ENCODE peak calls at places on chromosomes 11 and 22, in six cellular contexts. M, X, D, U, G and R are unnamed samples.

GRCh38 chr11:126318642-126319373 is 14.9 kb downstream of the DCPS start:
- DNase-seq in M (no peak), X (no peak), D (peak), U (no peak), G (no peak), R (peak)

GRCh38 chr11:114027941-114028340 is 31.6 kb upstream of the ZBTB16 start:
- DNase-seq in M (no peak), X (no peak), D (no peak), U (peak), G (no peak), R (no peak)

GRCh38 chr11:134564472-134565200 is 152.6 kb upstream of the B3GAT1 start:
- DNase-seq in M (no peak), X (no peak), D (no peak), U (no peak), G (no peak), R (no peak)

GRCh38 chr11:112292785-112293407 is 32.2 kb upstream of the PLET1 start:
- DNase-seq in M (no peak), X (no peak), D (peak), U (peak), G (no peak), R (no peak)

GRCh38 chr22:49608228-49608627 is 219.4 kb downstream of the BRD1 start:
- DNase-seq in M (no peak), X (no peak), D (no peak), U (no peak), G (no peak), R (no peak)

GRCh38 chr22:19430890-19431541 is 517 bp downstream of the HIRA start:
- DNase-seq in M (no peak), X (no peak), D (peak), U (peak), G (peak), R (no peak)

GRCh38 chr11:70067591-70068341 is 10.4 kb upstream of the ANO1 start:
- DNase-seq in M (no peak), X (no peak), D (no peak), U (no peak), G (no peak), R (no peak)

GRCh38 chr11:36010010-36010740 is 66.3 kb downstream of the LDLRAD3 start:
- DNase-seq in M (no peak), X (no peak), D (no peak), U (peak), G (no peak), R (no peak)

GRCh38 chr11:65404638-65405339 is 17.8 kb upstream of the NEAT1 start:
- DNase-seq in M (no peak), X (no peak), D (no peak), U (no peak), G (no peak), R (no peak)

GRCh38 chr22:22462813-22463567 is 45.6 kb downstream of the ZNF280B start:
- DNase-seq in M (no peak), X (no peak), D (no peak), U (peak), G (no peak), R (no peak)

GRCh38 chr11:27886765-27887328 is 186.6 kb upstream of the BDNF start:
- DNase-seq in M (no peak), X (no peak), D (no peak), U (no peak), G (no peak), R (no peak)